ENCODE peak calls at places on chromosomes 4 and X, in four cellular contexts. One of them, this sample, is unnamed.

GRCh38 chr4:141131738-141132688 is 1.3 kb downstream of the RNF150 start:
- DNase-seq in GM12892: no peak
- DNase-seq in GM23248: peak
- DNase-seq in kidney glomerular epithelial cell: peak
- DNase-seq in this sample: peak

GRCh38 chr4:5707366-5708133 is 809 bp downstream of the EVC2 start:
- DNase-seq in GM12892: no peak
- DNase-seq in GM23248: no peak
- DNase-seq in kidney glomerular epithelial cell: no peak
- DNase-seq in this sample: peak

GRCh38 chr4:71607780-71608673 is 175.9 kb downstream of the GC start:
- DNase-seq in kidney glomerular epithelial cell: peak
- DNase-seq in GM12892: no peak
- DNase-seq in GM23248: peak
- DNase-seq in this sample: no peak

GRCh38 chrX:103776586-103776985 is at the start of gene PLP1:
- DNase-seq in kidney glomerular epithelial cell: no peak
- DNase-seq in GM12892: no peak
- DNase-seq in GM23248: no peak
- DNase-seq in this sample: no peak

GRCh38 chr4:5467111-5467510 is 241.2 kb downstream of the EVC2 start:
- DNase-seq in GM23248: no peak
- DNase-seq in kidney glomerular epithelial cell: no peak
- DNase-seq in GM12892: no peak
- DNase-seq in this sample: no peak

GRCh38 chr4:3872834-3873313 is 106.7 kb downstream of the ADRA2C start:
- DNase-seq in GM23248: no peak
- DNase-seq in kidney glomerular epithelial cell: no peak
- DNase-seq in GM12892: no peak
- DNase-seq in this sample: no peak

GRCh38 chrX:94914235-94914634 is 1240.2 kb downstream of the FAM133A start:
- DNase-seq in GM23248: no peak
- DNase-seq in GM12892: no peak
- DNase-seq in kidney glomerular epithelial cell: no peak
- DNase-seq in this sample: no peak

GRCh38 chr4:138405934-138406567 is 163.9 kb upstream of the SLC7A11 start:
- DNase-seq in GM23248: peak
- DNase-seq in GM12892: no peak
- DNase-seq in kidney glomerular epithelial cell: no peak
- DNase-seq in this sample: peak

GRCh38 chr4:122003335-122003734 is 51.5 kb upstream of the TRPC3 start:
- DNase-seq in GM23248: peak
- DNase-seq in GM12892: no peak
- DNase-seq in kidney glomerular epithelial cell: no peak
- DNase-seq in this sample: peak

GRCh38 chrX:46912673-46913491 is 661 bp downstream of the JADE3 start:
- DNase-seq in GM23248: peak
- DNase-seq in GM12892: peak
- DNase-seq in kidney glomerular epithelial cell: no peak
- DNase-seq in this sample: peak

GRCh38 chr4:40916218-40916555 is 166.4 kb downstream of the NSUN7 start:
- DNase-seq in kidney glomerular epithelial cell: no peak
- DNase-seq in GM12892: no peak
- DNase-seq in GM23248: peak
- DNase-seq in this sample: no peak

GRCh38 chr4:184097240-184097619 is 120.4 kb downstream of the ENPP6 start:
- DNase-seq in GM23248: peak
- DNase-seq in kidney glomerular epithelial cell: no peak
- DNase-seq in GM12892: no peak
- DNase-seq in this sample: peak

GRCh38 chr4:81621490-81621889 is 149.8 kb upstream of the RASGEF1B start:
- DNase-seq in kidney glomerular epithelial cell: no peak
- DNase-seq in GM12892: no peak
- DNase-seq in GM23248: no peak
- DNase-seq in this sample: no peak

GRCh38 chrX:20913760-20914159 is 460.5 kb upstream of the CNKSR2 start:
- DNase-seq in GM12892: no peak
- DNase-seq in GM23248: peak
- DNase-seq in kidney glomerular epithelial cell: no peak
- DNase-seq in this sample: no peak

GRCh38 chr4:187380181-187380581 is 615.4 kb upstream of the ZFP42 start:
- DNase-seq in GM12892: no peak
- DNase-seq in kidney glomerular epithelial cell: no peak
- DNase-seq in GM23248: peak
- DNase-seq in this sample: no peak

GRCh38 chr4:2048831-2049230 is 10.3 kb upstream of the NAT8L start:
- DNase-seq in GM12892: no peak
- DNase-seq in kidney glomerular epithelial cell: peak
- DNase-seq in GM23248: no peak
- DNase-seq in this sample: no peak

GRCh38 chrX:137998619-137999018 is 432.7 kb downstream of the ZIC3 start:
- DNase-seq in kidney glomerular epithelial cell: no peak
- DNase-seq in GM12892: no peak
- DNase-seq in GM23248: no peak
- DNase-seq in this sample: no peak

GRCh38 chr4:19382993-19383392 is 868.7 kb upstream of the SLIT2 start:
- DNase-seq in GM12892: no peak
- DNase-seq in GM23248: peak
- DNase-seq in kidney glomerular epithelial cell: peak
- DNase-seq in this sample: no peak

GRCh38 chr4:140095694-140096482 is 58.1 kb downstream of the MAML3 start:
- DNase-seq in kidney glomerular epithelial cell: peak
- DNase-seq in GM23248: peak
- DNase-seq in GM12892: no peak
- DNase-seq in this sample: no peak

GRCh38 chr4:80422727-80423404 is 87.3 kb downstream of the CFAP299 start:
- DNase-seq in kidney glomerular epithelial cell: no peak
- DNase-seq in GM12892: no peak
- DNase-seq in GM23248: no peak
- DNase-seq in this sample: no peak

GRCh38 chrX:133246921-133247320 is 28.8 kb upstream of the TFDP3 start:
- DNase-seq in kidney glomerular epithelial cell: no peak
- DNase-seq in GM12892: no peak
- DNase-seq in GM23248: no peak
- DNase-seq in this sample: no peak

GRCh38 chr4:124783847-124784246 is 71.3 kb upstream of the ANKRD50 start:
- DNase-seq in GM12892: no peak
- DNase-seq in kidney glomerular epithelial cell: no peak
- DNase-seq in GM23248: peak
- DNase-seq in this sample: no peak

GRCh38 chr4:81454498-81454897 is 17.2 kb downstream of the RASGEF1B start:
- DNase-seq in kidney glomerular epithelial cell: no peak
- DNase-seq in GM23248: peak
- DNase-seq in GM12892: no peak
- DNase-seq in this sample: no peak

GRCh38 chr4:19969492-19969891 is 282.2 kb upstream of the SLIT2 start:
- DNase-seq in GM23248: no peak
- DNase-seq in kidney glomerular epithelial cell: no peak
- DNase-seq in GM12892: no peak
- DNase-seq in this sample: no peak

GRCh38 chrX:37862851-37863250 is 15.5 kb upstream of the DYNLT3 start:
- DNase-seq in kidney glomerular epithelial cell: no peak
- DNase-seq in GM23248: no peak
- DNase-seq in GM12892: no peak
- DNase-seq in this sample: no peak

GRCh38 chr4:52941450-52941849 is 79.3 kb downstream of the RASL11B start:
- DNase-seq in GM23248: no peak
- DNase-seq in kidney glomerular epithelial cell: no peak
- DNase-seq in GM12892: no peak
- DNase-seq in this sample: no peak

GRCh38 chr4:165635951-165636350 is 237.1 kb upstream of the TLL1 start:
- DNase-seq in kidney glomerular epithelial cell: no peak
- DNase-seq in GM12892: no peak
- DNase-seq in GM23248: no peak
- DNase-seq in this sample: no peak

GRCh38 chr4:180394307-180394706 is 1848.9 kb upstream of the TENM3 start:
- DNase-seq in GM12892: no peak
- DNase-seq in GM23248: no peak
- DNase-seq in kidney glomerular epithelial cell: no peak
- DNase-seq in this sample: no peak

GRCh38 chr4:55866290-55866907 is 13.0 kb downstream of the EXOC1 start:
- DNase-seq in kidney glomerular epithelial cell: peak
- DNase-seq in GM23248: peak
- DNase-seq in GM12892: no peak
- DNase-seq in this sample: peak

GRCh38 chr4:140343303-140343702 is 30.1 kb upstream of the SCOC start:
- DNase-seq in GM23248: no peak
- DNase-seq in kidney glomerular epithelial cell: peak
- DNase-seq in GM12892: no peak
- DNase-seq in this sample: no peak

GRCh38 chrX:140766024-140766611 is 56.6 kb downstream of the LINC00632 start:
- DNase-seq in GM12892: no peak
- DNase-seq in kidney glomerular epithelial cell: peak
- DNase-seq in GM23248: peak
- DNase-seq in this sample: no peak

GRCh38 chr4:107442538-107443083 is 277.4 kb downstream of the PAPSS1 start:
- DNase-seq in GM12892: no peak
- DNase-seq in kidney glomerular epithelial cell: no peak
- DNase-seq in GM23248: no peak
- DNase-seq in this sample: no peak

GRCh38 chr4:149972407-149972806 is 105.8 kb upstream of the DCLK2 start:
- DNase-seq in GM23248: no peak
- DNase-seq in GM12892: no peak
- DNase-seq in kidney glomerular epithelial cell: no peak
- DNase-seq in this sample: no peak

GRCh38 chr4:83677656-83678055 is 141.7 kb downstream of the GPAT3 start:
- DNase-seq in GM12892: no peak
- DNase-seq in GM23248: peak
- DNase-seq in kidney glomerular epithelial cell: no peak
- DNase-seq in this sample: no peak

GRCh38 chrX:13398073-13398823 is 78.4 kb upstream of the ATXN3L start:
- DNase-seq in GM12892: no peak
- DNase-seq in kidney glomerular epithelial cell: peak
- DNase-seq in GM23248: peak
- DNase-seq in this sample: no peak

GRCh38 chr4:105246712-105247111 is 100.0 kb downstream of the TET2 start:
- DNase-seq in GM12892: no peak
- DNase-seq in kidney glomerular epithelial cell: no peak
- DNase-seq in GM23248: peak
- DNase-seq in this sample: no peak

GRCh38 chrX:80335062-80335830 is 85.0 kb upstream of the TENT5D start:
- DNase-seq in GM12892: no peak
- DNase-seq in kidney glomerular epithelial cell: peak
- DNase-seq in GM23248: peak
- DNase-seq in this sample: no peak

GRCh38 chr4:649751-650310 is 24.2 kb downstream of the ATP5ME start:
- DNase-seq in kidney glomerular epithelial cell: no peak
- DNase-seq in GM23248: no peak
- DNase-seq in GM12892: no peak
- DNase-seq in this sample: no peak